ENCODE peak calls at places on chromosomes 12 and 14, in four cellular contexts. One of them, this sample, is unnamed.

GRCh38 chr14:85934886-85935254 is 404.9 kb downstream of the FLRT2 start:
- DNase-seq in naive thymus-derived CD8-positive, alpha-beta T cell: peak
- DNase-seq in left lung: no peak
- DNase-seq in GM03348: no peak
- DNase-seq in this sample: no peak

GRCh38 chr14:61625171-61625570 is 70.1 kb upstream of the HIF1A start:
- DNase-seq in GM03348: no peak
- DNase-seq in naive thymus-derived CD8-positive, alpha-beta T cell: no peak
- DNase-seq in left lung: no peak
- DNase-seq in this sample: no peak

GRCh38 chr14:29216774-29217232 is 450.2 kb downstream of the FOXG1 start:
- DNase-seq in left lung: no peak
- DNase-seq in naive thymus-derived CD8-positive, alpha-beta T cell: no peak
- DNase-seq in GM03348: no peak
- DNase-seq in this sample: no peak

GRCh38 chr12:89253483-89253882 is 98.8 kb downstream of the DUSP6 start:
- DNase-seq in naive thymus-derived CD8-positive, alpha-beta T cell: no peak
- DNase-seq in GM03348: no peak
- DNase-seq in left lung: no peak
- DNase-seq in this sample: no peak

GRCh38 chr12:46276756-46277155 is 7.9 kb upstream of the SLC38A1 start:
- DNase-seq in left lung: no peak
- DNase-seq in GM03348: no peak
- DNase-seq in naive thymus-derived CD8-positive, alpha-beta T cell: no peak
- DNase-seq in this sample: no peak

GRCh38 chr14:67428501-67429031 is 16.6 kb upstream of the PLEK2 start:
- DNase-seq in left lung: no peak
- DNase-seq in naive thymus-derived CD8-positive, alpha-beta T cell: no peak
- DNase-seq in GM03348: peak
- DNase-seq in this sample: no peak

GRCh38 chr14:49977126-49977841 is 84.4 kb downstream of the ARF6 start:
- DNase-seq in naive thymus-derived CD8-positive, alpha-beta T cell: no peak
- DNase-seq in left lung: no peak
- DNase-seq in GM03348: no peak
- DNase-seq in this sample: no peak

GRCh38 chr12:88308825-88309224 is 166.7 kb downstream of the TMTC3 start:
- DNase-seq in naive thymus-derived CD8-positive, alpha-beta T cell: no peak
- DNase-seq in GM03348: peak
- DNase-seq in left lung: no peak
- DNase-seq in this sample: peak

GRCh38 chr14:26394114-26394855 is 203.5 kb downstream of the NOVA1 start:
- DNase-seq in GM03348: no peak
- DNase-seq in naive thymus-derived CD8-positive, alpha-beta T cell: no peak
- DNase-seq in left lung: no peak
- DNase-seq in this sample: no peak

GRCh38 chr12:47709277-47710048 is 3.6 kb upstream of the RPAP3 start:
- DNase-seq in GM03348: no peak
- DNase-seq in naive thymus-derived CD8-positive, alpha-beta T cell: no peak
- DNase-seq in left lung: no peak
- DNase-seq in this sample: no peak